ENCODE peak calls at places on chromosomes 7 and 10, in five cellular contexts. Y is sigmoid colon, Q is uterus, X is prostate gland, G is transverse colon. O is an unnamed sample.

GRCh38 chr7:135204271-135204872 is 7.0 kb downstream of the WDR91 start:
- DNase-seq in Y (no peak), Q (no peak), X (no peak), G (no peak), O (no peak)

GRCh38 chr7:102193806-102194205 is 92.9 kb upstream of the SH2B2 start:
- DNase-seq in Y (no peak), Q (no peak), X (no peak), G (no peak), O (no peak)

GRCh38 chr10:1368772-1369171 is 312.6 kb downstream of the WDR37 start:
- DNase-seq in Y (no peak), Q (no peak), X (no peak), G (peak; percentile 31), O (peak; percentile 95)

GRCh38 chr7:51316262-51316665 is 345 bp downstream of the COBL start:
- DNase-seq in Y (peak; percentile 69), Q (no peak), X (peak; percentile 32), G (peak; percentile 55), O (no peak)

GRCh38 chr10:124465003-124465776 is 3.6 kb downstream of the LHPP start:
- DNase-seq in Y (no peak), Q (no peak), X (no peak), G (no peak), O (no peak)

GRCh38 chr10:68647928-68648327 is 73.1 kb upstream of the CCAR1 start:
- DNase-seq in Y (no peak), Q (no peak), X (no peak), G (no peak), O (no peak)

GRCh38 chr7:80584778-80585177 is 53.7 kb upstream of the CD36 start:
- DNase-seq in Y (no peak), Q (no peak), X (no peak), G (no peak), O (no peak)

GRCh38 chr10:11793762-11794479 is 29.2 kb upstream of the PROSER2 start:
- DNase-seq in Y (no peak), Q (no peak), X (no peak), G (no peak), O (no peak)

GRCh38 chr10:69403519-69403918 is 13.2 kb downstream of the TACR2 start:
- DNase-seq in Y (no peak), Q (peak; percentile 48), X (no peak), G (no peak), O (no peak)

GRCh38 chr10:36209480-36209879 is 567.4 kb upstream of the FZD8 start:
- DNase-seq in Y (no peak), Q (no peak), X (no peak), G (no peak), O (no peak)

GRCh38 chr10:43361532-43362190 is 9.8 kb upstream of the FXYD4 start:
- DNase-seq in Y (no peak), Q (no peak), X (no peak), G (no peak), O (no peak)

GRCh38 chr7:107495516-107495915 is 25.7 kb downstream of the GPR22 start:
- DNase-seq in Y (no peak), Q (no peak), X (no peak), G (no peak), O (no peak)

GRCh38 chr10:6382081-6382480 is 179.3 kb downstream of the PFKFB3 start:
- DNase-seq in Y (peak; percentile 77), Q (no peak), X (no peak), G (peak; percentile 15), O (no peak)

GRCh38 chr10:6986927-6987326 is 406.9 kb upstream of the PRKCQ start:
- DNase-seq in Y (no peak), Q (no peak), X (no peak), G (no peak), O (no peak)

GRCh38 chr7:43489257-43489656 is 93.7 kb upstream of the STK17A start:
- DNase-seq in Y (no peak), Q (no peak), X (no peak), G (no peak), O (no peak)

GRCh38 chr10:128080231-128080630 is 46.0 kb downstream of the MKI67 start:
- DNase-seq in Y (no peak), Q (no peak), X (no peak), G (no peak), O (no peak)

GRCh38 chr10:132200344-132201110 is 13.8 kb downstream of the DPYSL4 start:
- DNase-seq in Y (no peak), Q (no peak), X (no peak), G (no peak), O (no peak)

GRCh38 chr10:87585565-87586514 is 73.8 kb upstream of the PAPSS2 start:
- DNase-seq in Y (no peak), Q (no peak), X (peak; percentile 10), G (peak; percentile 39), O (no peak)

GRCh38 chr10:3963191-3963673 is 178.2 kb upstream of the KLF6 start:
- DNase-seq in Y (no peak), Q (no peak), X (no peak), G (peak; percentile 49), O (no peak)

DNA sequence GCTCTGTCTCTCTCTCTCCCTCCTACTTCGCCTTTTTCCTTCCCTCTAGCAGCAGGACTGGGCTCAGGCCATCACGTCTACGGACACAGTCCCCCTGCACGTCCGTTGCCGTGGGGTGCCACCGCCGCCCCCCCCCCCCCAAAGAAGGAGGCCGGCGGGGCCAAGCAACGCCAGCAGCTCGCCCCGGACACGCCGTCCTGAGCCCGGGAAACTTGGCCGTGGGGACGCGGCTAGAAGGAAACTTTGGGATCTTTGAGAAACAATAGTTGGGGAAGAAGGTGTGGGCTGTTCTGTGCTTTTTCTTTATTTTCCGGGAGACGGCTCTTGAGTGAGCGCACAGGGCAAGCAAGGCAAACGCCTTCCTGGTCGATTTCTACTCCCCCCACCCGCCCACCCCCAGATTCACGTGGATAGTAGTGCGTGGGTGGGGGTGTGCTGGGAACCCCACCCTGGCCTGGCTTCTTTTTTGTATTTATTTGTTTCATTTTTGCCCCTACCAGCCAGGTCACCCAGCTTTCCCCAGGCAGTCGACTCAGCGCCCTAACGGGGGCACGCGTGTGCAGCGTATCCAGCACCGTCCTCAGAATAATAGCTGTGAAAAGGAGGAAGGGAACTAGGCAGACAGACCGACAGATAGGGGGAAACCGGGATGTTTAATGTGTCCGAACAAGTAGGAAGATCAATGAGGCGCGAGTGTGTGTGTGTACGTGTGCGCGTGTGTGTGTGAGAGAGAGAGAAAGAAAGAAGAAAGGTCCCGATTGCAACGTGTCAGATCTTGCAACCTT is 1.4 kb downstream of the MXI1 start:
- DNase-seq in Y (peak; percentile 75), Q (no peak), X (peak; percentile 24), G (peak; percentile 49), O (no peak)
- TF ChIP-seq POLR2A in Y (no peak), Q (no peak), X (no peak), G (no peak), O (peak; percentile 5)

DNA sequence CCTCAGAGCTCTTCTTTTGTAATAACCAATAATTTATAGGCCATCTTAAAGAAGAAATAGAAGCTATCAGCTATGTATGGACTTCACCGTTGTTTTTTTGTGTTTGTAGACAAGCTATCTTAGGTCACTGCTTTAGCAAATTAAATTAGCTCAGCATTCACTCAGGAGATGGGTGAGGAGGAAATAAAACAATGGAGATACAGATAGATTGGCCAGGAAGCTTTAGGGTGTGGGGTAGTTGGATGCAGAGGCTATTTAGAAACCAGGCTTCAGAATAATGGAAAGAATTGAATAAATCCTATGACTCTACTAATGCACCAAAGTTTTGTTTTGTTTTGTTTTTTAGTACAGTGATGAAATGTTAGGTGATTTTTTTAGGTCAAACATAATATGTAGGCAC is 66.1 kb downstream of the MDFIC start:
- DNase-seq in Y (no peak), Q (no peak), X (no peak), G (no peak), O (no peak)
- H3K27ac ChIP-seq in Y (no peak overlapping the region), Q (peak overlapping the region; percentile 65), X (no peak overlapping the region), G (peak overlapping the region; percentile 36), O (no peak overlapping the region)

GRCh38 chr10:50579491-50580259 is 44.1 kb downstream of the SGMS1 start:
- DNase-seq in Y (no peak), Q (no peak), X (peak; percentile 59), G (no peak), O (no peak)
- H3K4me1 ChIP-seq in Y (peaks cover 16% of the 10 kb centered on the region), Q (no peaks in the 10 kb centered on the region), X (peaks cover 12% of the 10 kb centered on the region), G (peaks cover 50% of the 10 kb centered on the region), O (peaks cover 51% of the 10 kb centered on the region)

GRCh38 chr7:17680026-17680425 is 260.3 kb downstream of the SNX13 start:
- DNase-seq in Y (peak; percentile 78), Q (no peak), X (no peak), G (peak; percentile 29), O (no peak)
- TF ChIP-seq POLR2A in Y (no peak), Q (no peak), X (no peak), G (no peak), O (no peak)

DNA sequence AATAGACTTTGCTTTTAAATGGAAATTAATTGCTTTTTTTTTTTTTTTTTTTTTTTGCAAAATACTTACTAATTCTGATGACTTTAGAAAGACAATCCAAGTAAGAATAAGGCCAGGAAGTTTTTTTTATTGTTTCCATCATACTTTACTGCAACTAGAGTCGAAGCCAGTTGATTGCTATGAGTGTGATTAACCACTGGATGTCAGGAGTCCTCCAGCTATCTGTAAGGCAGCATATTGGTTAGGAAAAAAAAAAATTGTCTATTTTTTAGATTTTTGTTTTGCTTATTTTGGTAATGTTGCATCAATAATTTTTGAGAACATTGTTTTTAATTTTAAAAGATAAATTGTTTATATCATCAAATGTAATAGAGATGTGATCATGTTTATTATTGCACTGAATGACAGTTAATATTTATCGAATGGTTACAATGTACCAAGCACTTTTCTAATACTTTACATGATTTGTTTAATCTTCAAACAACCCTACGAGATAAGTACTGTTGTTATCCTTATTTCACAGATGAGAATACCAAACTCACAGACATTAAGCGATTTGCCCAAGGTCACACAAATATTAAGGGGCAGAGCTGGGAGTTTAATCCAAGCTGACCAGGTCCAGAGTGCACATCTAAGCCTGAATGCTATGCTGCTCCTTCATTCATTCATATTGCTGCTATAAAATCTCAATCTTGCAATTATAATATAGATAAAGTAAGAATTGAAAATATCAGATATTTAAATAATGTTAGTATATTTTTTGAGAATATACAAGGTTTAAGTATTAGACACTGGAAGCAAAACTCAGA is 19.9 kb upstream of the LMOD2 start:
- DNase-seq in Y (no peak), Q (no peak), X (no peak), G (no peak), O (no peak)
- H3K27ac ChIP-seq in Y (no peak overlapping the region), Q (no peak overlapping the region), X (no peak overlapping the region), G (no peak overlapping the region), O (no peak overlapping the region)